ENCODE peak calls at places on chromosomes 3 and 15, in five cellular contexts. M is CD8-positive, alpha-beta T cell; E is HFF-Myc; H is neural progenitor cell; T is astrocyte of the cerebellum. D is an unnamed sample.

GRCh38 chr3:47016934-47017435 is 37.5 kb downstream of the NBEAL2 start:
- DNase-seq in M (peak), E (no peak), H (no peak), T (peak), D (peak)

GRCh38 chr3:148309390-148310035 is 388.2 kb upstream of the AGTR1 start:
- DNase-seq in M (no peak), E (no peak), H (peak), T (no peak), D (peak)

GRCh38 chr3:125194061-125194848 is 18.3 kb downstream of the SLC12A8 start:
- DNase-seq in M (no peak), E (no peak), H (no peak), T (no peak), D (peak)

GRCh38 chr15:78360958-78361714 is 21.0 kb downstream of the CRABP1 start:
- DNase-seq in M (no peak), E (no peak), H (no peak), T (no peak), D (no peak)

GRCh38 chr15:47839233-47839867 is 122.0 kb downstream of the SEMA6D start:
- DNase-seq in M (no peak), E (no peak), H (no peak), T (no peak), D (no peak)

GRCh38 chr3:150890831-150891230 is 14.4 kb downstream of the MINDY4B start:
- DNase-seq in M (no peak), E (no peak), H (no peak), T (no peak), D (no peak)

GRCh38 chr3:40043444-40043755 is 234.0 kb downstream of the MYRIP start:
- DNase-seq in M (no peak), E (peak), H (no peak), T (peak), D (peak)

GRCh38 chr3:120062474-120062873 is 31.8 kb downstream of the GSK3B start:
- DNase-seq in M (no peak), E (no peak), H (no peak), T (no peak), D (no peak)

GRCh38 chr15:55348281-55348778 is 29.3 kb downstream of the PIGB start:
- DNase-seq in M (no peak), E (no peak), H (peak), T (no peak), D (no peak)

GRCh38 chr15:55344206-55344605 is 25.2 kb downstream of the PIGB start:
- DNase-seq in M (no peak), E (no peak), H (peak), T (no peak), D (peak)

DNA sequence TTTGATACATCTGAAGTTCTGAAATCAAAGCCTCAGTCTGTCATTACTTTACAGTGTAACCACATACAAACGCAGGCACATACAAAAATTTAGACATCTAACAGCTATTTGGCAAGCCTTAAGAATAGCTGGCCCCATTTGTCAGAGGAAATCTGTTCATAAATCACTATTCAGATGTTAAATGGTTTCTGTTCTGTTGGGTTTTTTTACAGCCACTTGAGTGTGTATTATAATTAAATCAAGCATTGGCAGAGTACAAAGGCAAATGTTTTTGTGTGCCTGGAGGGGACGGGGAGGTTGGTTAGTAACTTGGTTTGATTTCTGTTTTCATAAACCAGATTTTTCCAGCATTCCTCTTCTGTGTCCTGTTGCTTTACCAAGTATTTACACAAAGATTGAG is 24.1 kb downstream of the PIGB start:
- DNase-seq in M (no peak), E (no peak), H (no peak), T (no peak), D (no peak)
- H3K4me3 ChIP-seq in M (no peak), E (no peak), H (no peak), T (no peak), D (no peak)

DNA sequence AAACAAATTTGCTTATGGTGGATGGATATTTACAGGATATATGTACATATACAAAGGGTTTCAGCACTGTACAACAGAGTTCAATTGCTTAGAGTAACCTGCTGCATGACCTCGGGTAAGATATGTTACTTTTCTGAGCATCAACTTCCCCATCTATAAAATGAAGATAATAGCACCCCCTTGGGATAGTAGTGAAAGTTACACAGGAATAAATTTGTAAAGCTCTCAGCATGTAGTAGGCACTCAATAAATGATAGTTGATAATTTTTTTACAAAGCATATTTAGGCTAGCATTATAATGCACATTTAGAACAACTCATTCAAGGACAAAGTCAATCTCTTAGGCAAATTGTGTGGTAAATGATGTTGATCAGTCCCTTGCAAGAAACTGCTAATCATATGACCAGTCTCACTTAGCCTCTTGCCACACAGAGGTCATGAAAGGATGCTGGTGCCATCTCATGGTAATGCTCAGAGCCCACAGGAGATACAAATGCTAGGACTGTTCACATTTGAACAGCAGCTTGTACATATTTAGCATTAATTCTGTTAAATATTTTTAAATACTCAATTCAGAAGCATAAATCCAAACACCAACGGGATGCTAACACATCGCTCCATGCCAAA is 123.9 kb downstream of the MAGI1 start:
- DNase-seq in M (no peak), E (no peak), H (no peak), T (no peak), D (no peak)
- H3K4me3 ChIP-seq in M (no peak), E (no peak), H (no peak), T (no peak), D (no peak)

GRCh38 chr3:48232734-48233133 is 8.2 kb upstream of the ZNF589 start:
- DNase-seq in M (peak), E (peak), H (peak), T (peak), D (peak)
- H3K4me3 ChIP-seq in M (no peak), E (no peak), H (no peak), T (no peak), D (no peak)

DNA sequence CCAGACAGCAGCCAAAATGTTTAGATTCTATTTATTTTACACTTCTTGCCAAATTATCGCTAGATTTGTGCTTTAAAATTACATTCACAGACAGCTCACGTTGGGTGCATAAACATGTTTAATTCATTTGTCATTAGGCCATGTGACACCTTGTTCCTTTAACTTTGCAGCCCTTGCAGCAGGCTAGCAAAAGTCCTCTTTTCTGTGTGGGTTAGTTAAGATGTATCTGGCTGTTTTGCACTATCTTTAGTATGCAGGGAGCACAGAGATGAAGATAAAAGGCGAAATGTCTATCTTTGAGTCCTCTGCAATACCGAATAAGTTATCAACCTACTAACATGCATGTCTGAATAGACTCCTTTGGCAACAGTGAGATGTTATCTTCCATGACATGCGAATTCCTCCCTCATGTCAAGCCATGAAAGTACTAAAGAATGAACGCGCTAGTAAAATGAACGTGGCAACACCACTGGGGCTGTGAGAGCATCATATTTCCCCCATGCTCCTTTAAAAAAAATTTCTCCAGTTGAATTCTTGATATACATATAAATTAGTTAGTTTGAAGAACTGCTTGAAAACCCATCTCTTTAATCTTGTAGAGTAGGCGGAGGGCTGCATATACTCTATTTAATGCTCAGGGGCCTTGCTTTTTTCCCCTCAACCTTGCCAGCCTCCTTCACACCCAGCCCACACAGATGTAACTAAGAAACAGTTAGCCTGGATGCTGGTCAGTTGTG is 620.4 kb upstream of the NR2F2 start:
- DNase-seq in M (no peak), E (no peak), H (no peak), T (no peak), D (no peak)
- H3K4me3 ChIP-seq in M (no peak), E (no peak), H (no peak), T (no peak), D (no peak)

DNA sequence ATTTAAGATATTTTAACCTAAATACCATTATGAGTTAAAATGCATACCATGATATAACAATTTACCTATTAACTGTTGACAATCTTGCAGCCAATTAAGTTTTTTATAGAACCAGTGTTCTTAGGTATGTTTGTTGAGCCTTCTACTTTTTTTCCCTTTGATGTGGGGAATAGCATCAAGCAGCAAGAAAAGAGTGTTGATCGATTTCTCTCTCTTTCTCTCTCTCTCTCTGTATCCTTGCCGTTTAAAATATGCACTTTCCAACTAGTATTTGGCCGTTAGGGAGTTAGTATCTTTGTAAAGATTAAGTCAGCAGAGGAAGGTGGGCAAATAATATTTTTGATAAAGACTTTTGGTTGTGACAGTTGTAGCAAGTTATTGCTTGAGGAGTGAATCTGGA is 5.9 kb downstream of the CHD2 start:
- DNase-seq in M (no peak), E (no peak), H (no peak), T (no peak), D (no peak)
- H3K4me3 ChIP-seq in M (peak), E (peak), H (peak), T (no peak), D (peak)

GRCh38 chr3:2096196-2096595 is 2.5 kb upstream of the CNTN4 start:
- DNase-seq in M (no peak), E (no peak), H (peak), T (no peak), D (no peak)

GRCh38 chr3:2099779-2100191 is 1.1 kb downstream of the CNTN4 start:
- DNase-seq in M (no peak), E (no peak), H (peak), T (no peak), D (no peak)

GRCh38 chr3:2098398-2099027 is at the start of gene CNTN4:
- DNase-seq in M (no peak), E (no peak), H (peak), T (peak), D (peak)

GRCh38 chr3:2097641-2098191 is 950 bp upstream of the CNTN4 start:
- DNase-seq in M (no peak), E (no peak), H (peak), T (no peak), D (no peak)

GRCh38 chr3:2099028-2099671 is 484 bp downstream of the CNTN4 start:
- DNase-seq in M (no peak), E (no peak), H (peak), T (no peak), D (no peak)
- H3K4me3 ChIP-seq in M (no peak), E (no peak), H (peak), T (peak), D (no peak)

DNA sequence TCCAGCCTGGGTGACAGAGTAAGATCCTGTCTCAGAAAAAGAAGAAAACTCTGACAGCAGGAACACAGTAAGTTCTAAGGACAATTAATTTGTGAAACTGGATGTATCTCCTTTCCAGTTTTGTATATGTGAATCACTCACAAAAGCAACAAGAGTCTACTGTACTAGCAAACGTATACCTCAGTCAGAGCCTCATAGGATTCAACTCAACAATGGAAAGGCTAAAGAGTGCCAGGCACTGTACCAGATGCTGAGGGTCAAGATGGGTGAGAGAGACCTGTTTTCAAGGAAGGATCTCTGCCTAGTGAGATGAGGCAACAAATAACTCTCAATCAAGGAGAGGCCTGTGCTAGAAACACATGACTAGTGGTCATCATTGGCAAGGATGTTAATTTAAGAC is 14.9 kb downstream of the TBL1XR1 start:
- DNase-seq in M (no peak), E (no peak), H (no peak), T (no peak), D (peak)
- H3K4me3 ChIP-seq in M (no peak), E (no peak), H (no peak), T (no peak), D (no peak)

DNA sequence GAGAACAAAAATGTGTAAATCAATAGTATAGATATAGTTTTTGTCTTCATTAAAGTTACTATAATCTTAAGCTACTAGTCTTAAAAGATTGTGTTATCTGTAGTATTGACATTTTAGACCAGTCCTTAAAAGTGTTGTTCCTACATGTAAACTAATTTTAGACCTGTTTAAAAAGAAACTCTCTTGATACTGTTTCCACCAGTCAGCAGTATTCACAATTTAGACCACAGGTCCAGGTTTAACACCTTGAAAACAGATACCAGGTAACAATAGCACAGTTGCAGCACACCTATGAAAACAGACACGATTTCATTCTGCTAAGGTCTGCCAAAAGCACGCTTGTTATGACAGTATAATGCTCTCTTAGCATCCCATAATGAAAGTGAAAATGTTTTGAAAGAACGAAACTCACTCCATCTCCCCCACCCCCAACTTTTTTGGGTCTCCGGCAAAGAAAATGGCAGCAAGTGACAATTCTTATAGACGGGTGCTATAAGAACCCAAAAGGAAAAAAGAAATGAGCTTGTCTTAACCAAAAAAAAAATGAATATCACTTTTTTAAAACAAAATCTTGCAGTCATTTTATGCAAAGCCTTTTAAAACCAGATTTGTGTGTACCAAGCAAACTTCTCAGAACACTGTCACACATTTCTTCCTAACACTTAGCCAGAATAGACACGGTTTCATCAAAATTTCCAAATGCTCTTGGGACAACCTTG is 1.6 kb downstream of the EIF4E3 start:
- DNase-seq in M (no peak), E (no peak), H (no peak), T (no peak), D (no peak)
- H3K4me3 ChIP-seq in M (peak), E (no peak), H (no peak), T (no peak), D (no peak)

GRCh38 chr3:41683666-41684350 is 278.1 kb downstream of the ULK4 start:
- DNase-seq in M (no peak), E (no peak), H (no peak), T (no peak), D (peak)
- H3K4me3 ChIP-seq in M (no peak), E (no peak), H (no peak), T (no peak), D (no peak)

DNA sequence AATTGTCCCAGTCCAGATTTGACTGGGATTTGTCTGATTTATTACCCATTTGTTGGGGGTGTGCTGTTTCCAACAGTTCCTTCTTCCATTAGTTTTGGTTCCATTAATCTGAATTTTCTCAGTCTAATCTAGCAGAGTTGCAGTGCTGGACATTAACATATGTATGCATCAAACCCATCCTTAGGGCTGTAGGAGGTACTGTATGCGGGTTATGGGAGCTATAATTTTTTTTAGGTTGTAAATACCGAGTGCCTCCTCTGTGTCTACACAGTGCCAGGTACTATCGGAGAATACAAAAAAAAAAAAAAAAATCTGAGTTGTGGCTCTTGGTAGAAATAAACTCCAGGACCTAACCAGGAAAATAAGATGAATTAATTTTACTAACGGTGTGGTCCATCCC is 133.8 kb downstream of the LIPC start:
- DNase-seq in M (no peak), E (no peak), H (no peak), T (no peak), D (no peak)
- H3K4me3 ChIP-seq in M (no peak), E (no peak), H (no peak), T (no peak), D (no peak)

D was measured in epithelial cell of esophagus.